ENCODE peak calls at places on chromosomes 2 and 18, in ten cellular contexts. M, W, F, I, Z, G, Q, U, J and A are unnamed samples.

GRCh38 chr2:219358170-219359075 is 25.9 kb upstream of the RESP18 start:
- ATAC-seq in U (peak; percentile 77), M (no peak), G (peak; percentile 17), J (no peak), I (peak; percentile 30), W (peak; percentile 75), Q (peak; percentile 9), F (peak; percentile 26), Z (peak; percentile 65), A (peak; percentile 25)

GRCh38 chr2:240465765-240466578 is 30.5 kb downstream of the GPC1 start:
- ATAC-seq in Z (no peak), W (no peak), U (no peak), Q (no peak), I (no peak), M (no peak), G (no peak), F (no peak), J (no peak), A (no peak)

GRCh38 chr2:47028846-47029560 is 113.4 kb upstream of the MCFD2 start:
- ATAC-seq in F (no peak), G (no peak), J (no peak), Z (no peak), I (no peak), U (no peak), M (no peak), Q (no peak), W (no peak), A (no peak)

GRCh38 chr18:79517322-79517721 is 121.6 kb downstream of the NFATC1 start:
- ATAC-seq in F (no peak), J (peak; percentile 46), Z (peak; percentile 42), Q (no peak), W (no peak), I (peak; percentile 59), G (no peak), M (no peak), U (peak; percentile 59), A (no peak)

GRCh38 chr2:1976725-1977416 is 232.6 kb upstream of the PXDN start:
- ATAC-seq in J (no peak), W (peak; percentile 28), M (no peak), I (no peak), Z (no peak), Q (no peak), G (no peak), U (no peak), F (no peak), A (no peak)

GRCh38 chr18:22865354-22866116 is 67.6 kb upstream of the RBBP8 start:
- ATAC-seq in W (peak; percentile 90), U (no peak), F (peak; percentile 74), M (no peak), J (no peak), G (peak; percentile 81), I (no peak), Q (no peak), Z (no peak), A (no peak)

GRCh38 chr18:60018801-60019462 is 119.1 kb downstream of the PMAIP1 start:
- ATAC-seq in U (no peak), F (no peak), M (no peak), I (no peak), Z (no peak), Q (no peak), W (no peak), J (no peak), G (peak; percentile 91), A (no peak)

GRCh38 chr2:11698009-11698922 is 28.3 kb upstream of the NTSR2 start:
- ATAC-seq in W (peak; percentile 61), I (no peak), Q (no peak), G (no peak), Z (no peak), F (no peak), U (no peak), M (peak; percentile 88), J (no peak), A (no peak)

GRCh38 chr2:45332567-45332966 is 278.5 kb downstream of the SRBD1 start:
- ATAC-seq in Z (no peak), Q (no peak), U (no peak), W (peak; percentile 6), F (no peak), M (no peak), G (no peak), I (no peak), J (no peak), A (no peak)

GRCh38 chr18:12516049-12516677 is 108.4 kb downstream of the PRELID3A start:
- ATAC-seq in Z (no peak), W (no peak), U (no peak), M (no peak), Q (no peak), F (peak; percentile 52), J (no peak), I (no peak), G (no peak), A (no peak)

GRCh38 chr2:99651930-99652670 is 162.3 kb upstream of the REV1 start:
- ATAC-seq in W (no peak), F (no peak), I (no peak), Z (no peak), U (no peak), G (no peak), Q (no peak), J (no peak), M (no peak), A (no peak)

GRCh38 chr2:74291891-74292621 is 51.2 kb downstream of the SLC4A5 start:
- ATAC-seq in W (no peak), G (no peak), Z (no peak), Q (no peak), J (no peak), I (no peak), U (no peak), M (no peak), F (no peak), A (no peak)

GRCh38 chr18:4107049-4107459 is 348.1 kb downstream of the DLGAP1 start:
- ATAC-seq in Z (no peak), W (no peak), I (no peak), G (no peak), U (no peak), Q (no peak), J (no peak), F (no peak), M (no peak), A (no peak)

GRCh38 chr18:6341709-6342108 is 73.0 kb downstream of the L3MBTL4 start:
- ATAC-seq in M (no peak), Z (no peak), G (no peak), F (no peak), W (no peak), Q (no peak), I (no peak), U (no peak), J (no peak), A (no peak)

GRCh38 chr2:119659601-119660342 is 19.2 kb upstream of the TMEM177 start:
- ATAC-seq in I (no peak), M (no peak), J (no peak), Q (no peak), Z (peak; percentile 54), U (peak; percentile 53), F (peak; percentile 89), G (peak; percentile 43), W (peak; percentile 82), A (no peak)

GRCh38 chr2:144325086-144325485 is 194.8 kb downstream of the ZEB2 start:
- ATAC-seq in I (peak; percentile 87), U (peak; percentile 78), W (peak; percentile 30), Q (no peak), M (no peak), J (peak; percentile 84), Z (peak; percentile 85), F (no peak), G (no peak), A (peak; percentile 80)

GRCh38 chr2:175131252-175131651 is 36.8 kb downstream of the ATF2 start:
- ATAC-seq in F (no peak), Z (no peak), W (no peak), U (no peak), G (no peak), Q (no peak), J (no peak), M (no peak), I (no peak), A (no peak)

GRCh38 chr2:181178823-181179412 is 198.5 kb downstream of the UBE2E3 start:
- ATAC-seq in Z (peak; percentile 68), M (no peak), G (peak; percentile 62), F (no peak), U (peak; percentile 77), I (peak; percentile 78), W (no peak), Q (no peak), J (peak; percentile 87), A (peak; percentile 67)

GRCh38 chr2:12948231-12948962 is 231.7 kb downstream of the TRIB2 start:
- ATAC-seq in J (no peak), W (no peak), F (no peak), Q (no peak), I (no peak), Z (no peak), G (no peak), M (no peak), U (peak; percentile 57), A (no peak)

GRCh38 chr2:46827274-46827930 is 88.2 kb downstream of the MCFD2 start:
- ATAC-seq in W (no peak), F (no peak), J (no peak), U (no peak), I (no peak), Q (no peak), Z (no peak), G (peak; percentile 49), M (no peak), A (peak; percentile 32)

GRCh38 chr2:35827086-35827485 is 528.5 kb upstream of the CRIM1 start:
- ATAC-seq in Z (no peak), Q (no peak), I (no peak), M (no peak), G (no peak), U (no peak), F (no peak), W (no peak), J (no peak), A (no peak)

GRCh38 chr2:238066218-238066617 is 5.4 kb downstream of the SCLY start:
- ATAC-seq in G (no peak), F (no peak), J (no peak), Z (no peak), U (peak; percentile 14), I (no peak), W (no peak), Q (no peak), M (no peak), A (no peak)